ENCODE peak calls at places on chromosomes 4 and X, in seven cellular contexts. X is GM13977, M is amniotic stem cell, K is suprapubic skin, B is cardiac muscle cell, W is cortex of kidney, P is B cell. A is an unnamed sample.

GRCh38 chr4:80730158-80730557 is 300.4 kb upstream of the BMP3 start:
- DNase-seq in W (no peak), X (no peak), B (no peak), K (no peak), M (no peak), P (no peak), A (no peak)

GRCh38 chr4:83548151-83548905 is 12.4 kb downstream of the GPAT3 start:
- DNase-seq in X (peak; percentile 66), K (peak; percentile 82), P (no peak), B (peak; percentile 93), W (no peak), M (peak; percentile 84), A (peak; percentile 85)

GRCh38 chr4:6142935-6143602 is 57.3 kb downstream of the JAKMIP1 start:
- DNase-seq in B (no peak), W (no peak), K (no peak), P (no peak), M (no peak), X (no peak), A (no peak)

GRCh38 chr4:2412534-2412884 is 5.9 kb downstream of the ZFYVE28 start:
- DNase-seq in W (no peak), K (no peak), B (no peak), X (peak; percentile 69), M (no peak), P (no peak), A (no peak)

GRCh38 chrX:73851014-73852009 is 288.3 kb downstream of the CHIC1 start:
- DNase-seq in P (peak; percentile 84), X (peak; percentile 78), M (peak; percentile 84), K (no peak), W (no peak), B (no peak), A (no peak)

GRCh38 chr4:13984996-13985780 is 357.7 kb upstream of the BOD1L1 start:
- DNase-seq in W (no peak), M (no peak), K (no peak), P (no peak), B (peak; percentile 62), X (no peak), A (no peak)

GRCh38 chr4:8618421-8618820 is 25.9 kb downstream of the CPZ start:
- DNase-seq in X (no peak), W (no peak), K (no peak), B (no peak), P (no peak), M (no peak), A (no peak)

GRCh38 chrX:26649534-26649933 is 433.6 kb downstream of the MAGEB5 start:
- DNase-seq in M (no peak), P (peak; percentile 12), W (no peak), K (no peak), X (peak; percentile 21), B (peak; percentile 8), A (no peak)

GRCh38 chrX:105664243-105664642 is 158.1 kb upstream of the NRK start:
- DNase-seq in M (no peak), W (no peak), B (no peak), X (no peak), P (no peak), K (no peak), A (no peak)

GRCh38 chrX:143296521-143296920 is 220.8 kb downstream of the SPANXN3 start:
- DNase-seq in X (no peak), P (no peak), W (no peak), B (no peak), M (no peak), K (no peak), A (no peak)

GRCh38 chrX:42119076-42119475 is 195.7 kb upstream of the CASK start:
- DNase-seq in P (no peak), B (peak; percentile 93), X (no peak), W (no peak), K (no peak), M (no peak), A (no peak)

GRCh38 chr4:86730310-86730709 is 118.9 kb downstream of the SLC10A6 start:
- DNase-seq in K (no peak), M (no peak), P (no peak), X (no peak), B (no peak), W (no peak), A (no peak)

GRCh38 chrX:47749185-47749967 is 87.3 kb upstream of the ZNF81 start:
- DNase-seq in M (no peak), X (peak; percentile 8), K (no peak), W (no peak), P (no peak), B (peak; percentile 25), A (no peak)

GRCh38 chr4:1449475-1449832 is 43.2 kb upstream of the NKX1-1 start:
- DNase-seq in X (no peak), P (no peak), M (no peak), K (no peak), W (no peak), B (no peak), A (no peak)

GRCh38 chr4:173199553-173199952 is 30.9 kb downstream of the GALNT7 start:
- DNase-seq in X (no peak), M (no peak), P (no peak), K (no peak), B (no peak), W (no peak), A (no peak)

GRCh38 chrX:154458954-154459829 is 1.1 kb downstream of the PLXNA3 start:
- DNase-seq in M (no peak), X (no peak), W (no peak), P (peak; percentile 19), B (no peak), K (no peak), A (no peak)

GRCh38 chr4:41346306-41347061 is 89.8 kb downstream of the UCHL1 start:
- DNase-seq in K (no peak), M (no peak), X (no peak), W (no peak), B (no peak), P (no peak), A (peak; percentile 80)

GRCh38 chr4:162245051-162245450 is 81.3 kb upstream of the FSTL5 start:
- DNase-seq in K (no peak), M (no peak), B (no peak), P (no peak), W (no peak), X (no peak), A (no peak)

GRCh38 chr4:41913509-41913908 is 21.7 kb upstream of the TMEM33 start:
- DNase-seq in B (no peak), X (no peak), W (no peak), P (no peak), K (no peak), M (no peak), A (no peak)

GRCh38 chr4:25713812-25714211 is 58.2 kb downstream of the SLC34A2 start:
- DNase-seq in X (no peak), K (no peak), M (no peak), B (no peak), W (no peak), P (no peak), A (no peak)

GRCh38 chr4:173415092-173415491 is 16.2 kb upstream of the SCRG1 start:
- DNase-seq in K (no peak), W (no peak), P (no peak), B (peak; percentile 85), M (no peak), X (no peak), A (no peak)

GRCh38 chrX:135516376-135516775 is 4.1 kb upstream of the INTS6L start:
- DNase-seq in W (no peak), X (no peak), P (no peak), K (no peak), B (no peak), M (no peak), A (no peak)

GRCh38 chr4:75653845-75654503 is 19.2 kb downstream of the G3BP2 start:
- DNase-seq in K (no peak), X (no peak), P (no peak), B (peak; percentile 60), M (no peak), W (no peak), A (no peak)

GRCh38 chr4:134001057-134001456 is 200.5 kb downstream of the PABPC4L start:
- DNase-seq in X (no peak), K (no peak), P (no peak), M (no peak), B (no peak), W (no peak), A (peak; percentile 66)

GRCh38 chr4:74653331-74654229 is 140.7 kb downstream of the BTC start:
- DNase-seq in X (no peak), K (no peak), M (no peak), W (no peak), B (no peak), P (no peak), A (no peak)

GRCh38 chr4:97910005-97910404 is 233.3 kb downstream of the STPG2 start:
- DNase-seq in P (no peak), K (no peak), B (no peak), W (no peak), X (no peak), M (no peak), A (no peak)

GRCh38 chr4:143587703-143588102 is 74.2 kb downstream of the SMARCA5 start:
- DNase-seq in M (no peak), W (no peak), P (no peak), X (peak; percentile 22), K (no peak), B (peak; percentile 31), A (no peak)

GRCh38 chr4:118811008-118811764 is 24.7 kb downstream of the SEC24D start:
- DNase-seq in M (no peak), P (no peak), B (peak; percentile 80), X (no peak), K (no peak), W (no peak), A (peak; percentile 64)

GRCh38 chrX:52576946-52577345 is 60.1 kb upstream of the XAGE1B start:
- DNase-seq in K (no peak), P (no peak), B (no peak), W (no peak), M (no peak), X (no peak), A (no peak)

GRCh38 chrX:79270401-79270800 is 96.7 kb downstream of the ITM2A start:
- DNase-seq in B (peak; percentile 74), W (no peak), X (peak; percentile 26), P (peak; percentile 75), M (no peak), K (no peak), A (no peak)

GRCh38 chr4:28966982-28967381 is 1753.2 kb upstream of the PCDH7 start:
- DNase-seq in P (no peak), X (no peak), W (no peak), M (peak; percentile 24), K (no peak), B (peak; percentile 0), A (no peak)

GRCh38 chrX:124216396-124217124 is 115.9 kb upstream of the TEX13D start:
- DNase-seq in X (no peak), K (no peak), B (no peak), W (no peak), P (no peak), M (no peak), A (no peak)

GRCh38 chr4:127479031-127479622 is 153.6 kb upstream of the INTU start:
- DNase-seq in P (no peak), M (peak; percentile 23), W (no peak), B (peak; percentile 57), K (no peak), X (peak; percentile 23), A (no peak)

A was measured in BJ.